ENCODE peak calls at places on chromosomes 5 and 9, in five cellular contexts. W is GM12878, A is A549, E is stomach, O is HepG2. Q is an unnamed sample.
A peak's percentile ranks its signal among the peaks of the same experiment; 100 is the strongest.

GRCh38 chr5:64807505-64807904 is 38.8 kb downstream of the CWC27 start:
- DNase-seq in O (no peak), W (no peak), A (no peak), E (no peak), Q (no peak)

GRCh38 chr9:22203371-22204138 is 194.4 kb upstream of the CDKN2B start:
- DNase-seq in A (no peak), W (no peak), O (no peak), E (no peak), Q (no peak)

GRCh38 chr5:132225165-132226032 is 2.3 kb downstream of the P4HA2 start:
- DNase-seq in A (no peak), O (no peak), E (peak; percentile 60), W (no peak), Q (peak; percentile 71)

GRCh38 chr9:16809912-16810610 is 60.4 kb downstream of the BNC2 start:
- DNase-seq in O (no peak), W (no peak), E (no peak), A (no peak), Q (no peak)

GRCh38 chr9:127255692-127256091 is 8.9 kb upstream of the GARNL3 start:
- DNase-seq in E (no peak), O (no peak), A (no peak), W (no peak), Q (no peak)

GRCh38 chr9:4615251-4615650 is 46.8 kb upstream of the PLPP6 start:
- DNase-seq in E (no peak), W (no peak), O (no peak), A (no peak), Q (no peak)

GRCh38 chr9:14144215-14144614 is 169.7 kb downstream of the NFIB start:
- DNase-seq in A (no peak), W (no peak), O (no peak), E (no peak), Q (no peak)

GRCh38 chr9:112086627-112087026 is 88.5 kb downstream of the SUSD1 start:
- DNase-seq in W (no peak), A (peak; percentile 52), E (no peak), O (peak; percentile 7), Q (no peak)

GRCh38 chr9:130089141-130089540 is 35.4 kb downstream of the GPR107 start:
- DNase-seq in O (no peak), A (no peak), E (no peak), W (no peak), Q (no peak)

GRCh38 chr5:81212211-81212687 is 20.9 kb upstream of the CKMT2 start:
- DNase-seq in A (no peak), W (peak; percentile 51), E (peak; percentile 61), O (no peak), Q (no peak)

GRCh38 chr5:112013660-112014059 is 256.7 kb upstream of the NREP start:
- DNase-seq in O (no peak), A (no peak), W (no peak), E (no peak), Q (no peak)

GRCh38 chr9:114321759-114322158 is 1.1 kb upstream of the ORM1 start:
- DNase-seq in O (no peak), A (no peak), W (no peak), E (no peak), Q (no peak)

GRCh38 chr5:173592050-173592669 is 24.3 kb downstream of the BOD1 start:
- DNase-seq in E (no peak), W (no peak), O (no peak), A (peak; percentile 65), Q (no peak)

GRCh38 chr9:121246821-121247511 is 21.0 kb upstream of the GSN start:
- DNase-seq in O (no peak), E (no peak), A (no peak), W (no peak), Q (no peak)

GRCh38 chr5:72282878-72283277 is 37.2 kb downstream of the MRPS27 start:
- DNase-seq in A (no peak), O (no peak), E (no peak), W (no peak), Q (no peak)

GRCh38 chr9:37284631-37285030 is 137.9 kb upstream of the GRHPR start:
- DNase-seq in W (no peak), E (no peak), A (no peak), O (no peak), Q (no peak)

GRCh38 chr5:15621094-15621493 is 121.1 kb downstream of the FBXL7 start:
- DNase-seq in E (no peak), O (no peak), W (no peak), A (no peak), Q (no peak)
- TF ChIP-seq EP300 in E (no peak), O (no peak), W (no peak), A (no peak), Q (no peak)

GRCh38 chr9:125509476-125509875 is 197.5 kb downstream of the MAPKAP1 start:
- DNase-seq in W (no peak), A (no peak), O (no peak), E (no peak), Q (no peak)
- TF ChIP-seq EP300 in W (no peak), A (no peak), O (no peak), E (no peak), Q (no peak)

DNA sequence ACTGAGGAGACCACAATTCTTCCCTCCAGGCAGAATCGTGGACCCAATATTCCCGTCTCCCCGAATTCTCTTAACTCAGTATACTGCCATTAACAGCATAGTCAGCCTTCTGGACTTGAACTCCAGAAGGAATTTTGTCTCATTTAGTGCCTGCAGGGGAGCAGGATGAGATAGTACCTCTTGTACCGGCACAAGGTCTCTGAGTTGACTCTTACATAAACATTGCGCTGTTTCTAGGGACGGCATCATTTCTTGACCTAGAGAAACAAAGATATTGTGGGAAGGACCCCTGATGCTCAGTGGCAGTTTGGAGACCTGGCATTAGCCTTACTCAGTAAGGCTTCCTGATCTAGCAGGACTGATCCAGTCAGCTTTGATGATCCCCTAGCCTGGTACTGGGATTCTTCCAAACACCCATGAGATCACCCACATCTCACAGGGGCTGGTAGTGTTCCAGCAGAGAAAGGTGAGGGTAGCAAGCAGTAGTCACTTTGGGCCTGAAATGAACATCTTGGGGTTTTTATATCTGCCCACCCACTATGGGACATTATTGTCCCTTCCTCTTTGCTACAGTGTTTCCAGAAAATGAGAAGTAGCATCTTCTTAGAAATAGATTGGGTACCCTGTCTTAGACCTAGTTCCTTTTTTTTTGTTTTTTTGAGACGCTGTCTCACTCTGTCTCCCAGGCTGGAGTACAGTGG is 249.0 kb upstream of the ANKRD55 start:
- DNase-seq in W (no peak), O (no peak), E (no peak), A (no peak), Q (no peak)
- TF ChIP-seq EP300 in W (no peak), O (peak; percentile 9), E (no peak), A (no peak), Q (no peak)

GRCh38 chr5:40093550-40093949 is 586.2 kb upstream of the PTGER4 start:
- DNase-seq in W (no peak), A (no peak), O (no peak), E (no peak), Q (no peak)
- TF ChIP-seq EP300 in W (no peak), A (no peak), O (no peak), E (no peak), Q (no peak)

GRCh38 chr9:137310190-137311052 is 8.3 kb upstream of the NRARP start:
- DNase-seq in E (no peak), A (peak; percentile 58), W (no peak), O (no peak), Q (peak; percentile 14)

GRCh38 chr9:137309368-137310189 is 7.5 kb upstream of the NRARP start:
- DNase-seq in O (no peak), A (no peak), W (no peak), E (no peak), Q (no peak)

GRCh38 chr9:137311971-137312851 is 10.1 kb upstream of the NRARP start:
- DNase-seq in E (no peak), W (no peak), O (no peak), A (peak; percentile 16), Q (no peak)

GRCh38 chr9:137312852-137313325 is 10.8 kb upstream of the NRARP start:
- DNase-seq in A (peak; percentile 20), O (no peak), W (no peak), E (no peak), Q (no peak)

GRCh38 chr9:137311171-137311970 is 9.3 kb upstream of the NRARP start:
- DNase-seq in E (peak; percentile 90), W (no peak), A (peak; percentile 82), O (no peak), Q (peak; percentile 39)
- TF ChIP-seq EP300 in E (no peak), W (no peak), A (no peak), O (no peak), Q (no peak)